ENCODE peak calls at places on chromosomes 6 and 20, in seven cellular contexts. N, Z, E, H, W, R and C are unnamed samples.

GRCh38 chr6:56279346-56280080 is 32.1 kb upstream of the COL21A1 start:
- DNase-seq in W (no peak), Z (no peak), R (no peak), E (no peak), H (peak), N (no peak), C (no peak)

GRCh38 chr6:13229205-13230085 is 98.9 kb downstream of the TBC1D7 start:
- DNase-seq in Z (no peak), E (peak), H (no peak), W (peak), N (no peak), R (peak), C (peak)

GRCh38 chr20:36337886-36338285 is 31.7 kb downstream of the DLGAP4 start:
- DNase-seq in W (no peak), H (no peak), Z (no peak), R (no peak), E (no peak), N (peak), C (no peak)

GRCh38 chr20:24093666-24094065 is 105.1 kb upstream of the GGTLC1 start:
- DNase-seq in W (no peak), N (no peak), R (no peak), E (no peak), Z (no peak), H (no peak), C (no peak)

GRCh38 chr20:19823216-19823615 is 65.2 kb downstream of the RIN2 start:
- DNase-seq in N (no peak), E (no peak), H (peak), Z (no peak), R (no peak), W (no peak), C (no peak)

GRCh38 chr6:53825514-53826321 is 30.9 kb downstream of the LRRC1 start:
- DNase-seq in H (no peak), N (no peak), E (no peak), R (no peak), W (no peak), Z (no peak), C (no peak)

GRCh38 chr6:98775205-98775604 is 59.2 kb upstream of the POU3F2 start:
- DNase-seq in N (no peak), R (no peak), H (no peak), E (no peak), W (peak), Z (no peak), C (no peak)

GRCh38 chr20:53487453-53487852 is 106.2 kb downstream of the ZNF217 start:
- DNase-seq in H (no peak), W (no peak), E (no peak), Z (no peak), R (no peak), N (no peak), C (no peak)

GRCh38 chr20:12875510-12875909 is 133.3 kb upstream of the SPTLC3 start:
- DNase-seq in E (no peak), W (peak), Z (no peak), H (no peak), R (no peak), N (no peak), C (no peak)

GRCh38 chr6:34745277-34746103 is 11.8 kb upstream of the SNRPC start:
- DNase-seq in H (peak), R (no peak), W (no peak), E (no peak), Z (no peak), N (no peak), C (no peak)

GRCh38 chr6:110039996-110040383 is 61.9 kb downstream of the GPR6 start:
- DNase-seq in R (peak), W (peak), E (peak), Z (no peak), N (no peak), H (peak), C (peak)

GRCh38 chr6:80472276-80472675 is 365.8 kb downstream of the BCKDHB start:
- DNase-seq in Z (no peak), H (peak), R (no peak), N (no peak), W (no peak), E (no peak), C (no peak)

GRCh38 chr6:37048851-37049734 is 43.6 kb downstream of the FGD2 start:
- DNase-seq in R (peak), E (no peak), N (peak), H (peak), W (no peak), Z (no peak), C (peak)

GRCh38 chr6:30829639-30830250 is 54.6 kb upstream of the DDR1 start:
- DNase-seq in W (peak), Z (no peak), E (peak), H (no peak), N (no peak), R (no peak), C (no peak)
- TF ChIP-seq CTCF in W (peak), Z (no peak), E (peak), H (no peak), N (no peak), R (no peak), C (no peak)

GRCh38 chr6:44009425-44010321 is 117.6 kb downstream of the MRPL14 start:
- DNase-seq in Z (peak), R (no peak), E (no peak), N (peak), W (no peak), H (peak), C (no peak)

GRCh38 chr6:44006872-44007303 is 120.4 kb downstream of the MRPL14 start:
- DNase-seq in E (no peak), R (no peak), Z (no peak), W (no peak), H (no peak), N (peak), C (no peak)

GRCh38 chr6:44007818-44008660 is 119.2 kb downstream of the MRPL14 start:
- DNase-seq in R (no peak), W (no peak), E (no peak), H (no peak), N (peak), Z (peak), C (no peak)

GRCh38 chr6:44010411-44011349 is 116.6 kb downstream of the MRPL14 start:
- DNase-seq in Z (peak), N (peak), R (no peak), W (no peak), H (peak), E (no peak), C (no peak)

GRCh38 chr6:44008821-44009370 is 118.4 kb downstream of the MRPL14 start:
- DNase-seq in R (no peak), E (no peak), H (no peak), W (no peak), Z (peak), N (no peak), C (no peak)
- TF ChIP-seq CTCF in R (no peak), E (no peak), H (no peak), W (no peak), Z (no peak), N (no peak), C (no peak)

DNA sequence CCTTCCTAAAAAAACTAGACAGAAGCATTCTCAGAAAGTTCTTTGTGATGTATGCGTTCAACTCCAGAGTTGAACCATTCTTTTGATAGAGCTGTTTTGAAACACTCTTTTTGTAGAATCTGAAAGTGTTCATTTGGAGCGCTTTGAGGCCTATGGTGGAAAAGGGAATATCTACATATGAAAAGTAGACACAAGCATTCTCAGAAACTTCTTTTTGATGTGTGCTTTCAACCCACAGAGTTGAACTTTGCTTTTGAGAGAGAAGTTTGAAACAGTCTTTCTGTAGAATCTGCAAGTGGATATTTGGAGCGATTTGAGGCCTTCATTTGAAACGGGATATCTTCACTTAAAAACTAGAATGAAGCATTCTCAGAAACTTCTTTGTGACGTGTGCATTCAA is 582.6 kb upstream of the ZNF337 start:
- DNase-seq in W (no peak), Z (no peak), N (no peak), E (no peak), H (no peak), R (no peak), C (no peak)
- TF ChIP-seq CTCF in W (no peak), Z (no peak), N (no peak), E (no peak), H (no peak), R (no peak), C (no peak)

GRCh38 chr20:50220093-50220893 is 29.7 kb downstream of the CEBPB start:
- DNase-seq in H (no peak), Z (no peak), E (no peak), R (no peak), N (no peak), W (no peak), C (no peak)
- TF ChIP-seq CTCF in H (no peak), Z (no peak), E (no peak), R (no peak), N (no peak), W (no peak), C (no peak)